ENCODE peak calls at places on chromosome 13, in five cellular contexts. P, B, Y, D and J are unnamed samples.

GRCh38 chr13:50531917-50532899 is 311.3 kb downstream of the DLEU7 start:
- DNase-seq in P (no peak), B (no peak), Y (no peak), D (no peak), J (no peak)

GRCh38 chr13:101945435-101945834 is 456.4 kb downstream of the FGF14 start:
- DNase-seq in P (no peak), B (no peak), Y (no peak), D (no peak), J (no peak)

GRCh38 chr13:29369060-29369743 is 226.3 kb downstream of the SLC7A1 start:
- DNase-seq in P (no peak), B (no peak), Y (no peak), D (no peak), J (no peak)

GRCh38 chr13:50593228-50593627 is 250.3 kb downstream of the DLEU7 start:
- DNase-seq in P (no peak), B (no peak), Y (no peak), D (no peak), J (no peak)

GRCh38 chr13:40812102-40812501 is 22.7 kb downstream of the SLC25A15 start:
- DNase-seq in P (no peak), B (no peak), Y (no peak), D (no peak), J (no peak)

GRCh38 chr13:106573855-106574254 is 5.9 kb upstream of the ARGLU1 start:
- DNase-seq in P (peak; percentile 58), B (peak; percentile 59), Y (peak; percentile 56), D (no peak), J (no peak)

GRCh38 chr13:97880298-97880675 is 73.2 kb upstream of the IPO5 start:
- DNase-seq in P (no peak), B (no peak), Y (no peak), D (no peak), J (no peak)

GRCh38 chr13:77930430-77930829 is 11.8 kb upstream of the EDNRB start:
- DNase-seq in P (no peak), B (no peak), Y (no peak), D (no peak), J (no peak)

GRCh38 chr13:42615691-42616090 is 41.7 kb downstream of the TNFSF11 start:
- DNase-seq in P (no peak), B (no peak), Y (no peak), D (no peak), J (no peak)

GRCh38 chr13:40334616-40335015 is 331.8 kb downstream of the FOXO1 start:
- DNase-seq in P (no peak), B (no peak), Y (no peak), D (no peak), J (no peak)

GRCh38 chr13:46622918-46623256 is 69.9 kb downstream of the LRCH1 start:
- DNase-seq in P (peak; percentile 67), B (no peak), Y (no peak), D (peak; percentile 60), J (no peak)

GRCh38 chr13:57946361-57946760 is 314.8 kb downstream of the PCDH17 start:
- DNase-seq in P (no peak), B (no peak), Y (no peak), D (no peak), J (no peak)

GRCh38 chr13:34179481-34179880 is 361.5 kb downstream of the RFC3 start:
- DNase-seq in P (no peak), B (no peak), Y (no peak), D (no peak), J (no peak)

GRCh38 chr13:22561581-22561980 is 619.2 kb upstream of the SGCG start:
- DNase-seq in P (no peak), B (no peak), Y (no peak), D (no peak), J (no peak)

GRCh38 chr13:78382946-78383542 is 220.3 kb downstream of the POU4F1 start:
- DNase-seq in P (no peak), B (no peak), Y (no peak), D (no peak), J (no peak)

GRCh38 chr13:89748716-89749115 is 1598.8 kb upstream of the MIR17HG start:
- DNase-seq in P (no peak), B (no peak), Y (no peak), D (no peak), J (no peak)

DNA sequence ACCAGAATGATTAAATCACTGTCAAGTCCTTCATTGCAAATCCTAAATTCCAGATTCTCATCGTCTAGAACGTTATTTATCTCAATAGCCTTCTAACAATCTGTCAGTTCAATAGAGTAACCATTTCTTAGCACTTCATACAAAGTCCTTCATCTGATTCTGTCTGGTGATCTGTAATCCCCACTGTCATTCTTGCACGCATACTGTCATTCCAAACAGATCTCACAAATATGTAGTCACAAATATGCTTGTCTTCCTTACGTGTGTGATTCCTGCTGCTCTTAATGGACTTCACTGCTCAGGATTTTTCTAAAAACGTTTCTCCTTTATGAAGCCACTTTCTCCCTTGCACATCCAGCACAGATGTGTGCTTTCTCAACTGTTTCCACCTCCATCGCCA is 1197.4 kb downstream of the EFNB2 start:
- DNase-seq in P (no peak), B (no peak), Y (no peak), D (no peak), J (no peak)
- H3K9me3 ChIP-seq in P (no peaks in the 10 kb centered on the region), B (no peaks in the 10 kb centered on the region), Y (no peaks in the 10 kb centered on the region), D (no peaks in the 10 kb centered on the region), J (no peaks in the 10 kb centered on the region)

DNA sequence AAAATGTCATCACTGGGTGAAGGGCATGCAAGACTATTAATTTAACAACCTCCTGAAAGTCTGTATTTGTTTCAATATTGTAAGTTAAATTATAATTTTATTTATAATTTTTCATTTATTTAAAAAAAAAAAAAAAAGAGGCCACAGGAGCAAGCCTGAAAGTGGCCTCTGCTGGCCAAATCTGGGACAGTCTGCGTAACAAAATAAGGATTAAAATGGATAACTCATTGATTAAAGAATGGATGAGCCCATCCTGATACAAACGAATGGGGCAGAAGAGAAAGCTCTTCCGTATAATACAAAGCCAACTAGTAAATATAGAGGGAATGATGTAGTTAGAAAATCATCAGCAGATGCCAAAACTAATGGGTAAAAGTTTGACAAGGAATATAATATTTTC is 36.2 kb downstream of the SUCLA2 start:
- DNase-seq in P (no peak), B (no peak), Y (no peak), D (no peak), J (no peak)
- TF ChIP-seq CTCF in P (no peak), B (no peak), Y (no peak), D (peak; percentile 14), J (no peak)

DNA sequence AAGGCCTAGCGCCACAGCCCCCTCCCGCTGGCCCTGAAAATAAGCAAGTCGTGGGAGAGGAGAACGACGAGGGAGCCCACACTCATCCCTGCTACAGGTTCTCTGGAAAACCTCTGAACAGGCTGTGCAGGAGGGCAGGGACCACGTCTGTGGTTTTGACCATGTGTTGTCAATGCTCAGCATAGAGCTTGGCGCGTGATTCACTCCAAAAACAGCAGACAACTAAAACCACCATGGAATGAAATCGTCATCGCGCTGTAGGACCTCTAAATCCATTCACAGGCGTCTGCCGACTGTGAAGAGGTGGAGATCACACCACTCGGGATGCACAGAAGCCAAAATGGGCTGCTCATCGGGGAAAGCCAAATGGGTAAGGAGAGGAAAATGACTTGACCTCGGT is 121.3 kb downstream of the COL4A1 start:
- DNase-seq in P (no peak), B (no peak), Y (no peak), D (no peak), J (no peak)
- H3K9me3 ChIP-seq in P (no peaks in the 10 kb centered on the region), B (no peaks in the 10 kb centered on the region), Y (no peaks in the 10 kb centered on the region), D (no peaks in the 10 kb centered on the region), J (no peaks in the 10 kb centered on the region)

GRCh38 chr13:79901336-79901735 is 420.4 kb downstream of the NDFIP2 start:
- DNase-seq in P (no peak), B (no peak), Y (no peak), D (no peak), J (no peak)
- TF ChIP-seq CTCF in P (no peak), B (no peak), Y (no peak), D (no peak), J (no peak)

DNA sequence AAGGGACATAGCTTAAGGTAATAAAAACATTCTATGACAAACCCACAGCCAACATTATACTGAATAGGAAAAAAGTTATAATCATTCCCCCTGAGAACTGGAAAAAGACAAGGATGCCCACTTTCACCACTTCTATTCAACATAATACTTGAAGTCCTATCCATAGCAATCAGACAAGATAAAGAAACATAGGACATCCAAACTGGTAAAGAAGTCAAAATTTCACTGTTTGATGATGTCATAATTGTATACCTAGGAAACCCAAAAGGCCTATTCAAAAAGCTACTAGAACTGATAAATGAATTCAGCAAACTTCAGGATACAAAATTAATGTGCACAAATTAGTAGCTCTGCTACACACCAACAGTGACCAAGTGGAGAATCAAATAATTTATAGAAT is 1590.0 kb upstream of the PCDH20 start:
- DNase-seq in P (no peak), B (no peak), Y (no peak), D (no peak), J (no peak)
- H3K9me3 ChIP-seq in P (no peaks in the 10 kb centered on the region), B (no peaks in the 10 kb centered on the region), Y (no peaks in the 10 kb centered on the region), D (peaks cover 7% of the 10 kb centered on the region), J (no peaks in the 10 kb centered on the region)

DNA sequence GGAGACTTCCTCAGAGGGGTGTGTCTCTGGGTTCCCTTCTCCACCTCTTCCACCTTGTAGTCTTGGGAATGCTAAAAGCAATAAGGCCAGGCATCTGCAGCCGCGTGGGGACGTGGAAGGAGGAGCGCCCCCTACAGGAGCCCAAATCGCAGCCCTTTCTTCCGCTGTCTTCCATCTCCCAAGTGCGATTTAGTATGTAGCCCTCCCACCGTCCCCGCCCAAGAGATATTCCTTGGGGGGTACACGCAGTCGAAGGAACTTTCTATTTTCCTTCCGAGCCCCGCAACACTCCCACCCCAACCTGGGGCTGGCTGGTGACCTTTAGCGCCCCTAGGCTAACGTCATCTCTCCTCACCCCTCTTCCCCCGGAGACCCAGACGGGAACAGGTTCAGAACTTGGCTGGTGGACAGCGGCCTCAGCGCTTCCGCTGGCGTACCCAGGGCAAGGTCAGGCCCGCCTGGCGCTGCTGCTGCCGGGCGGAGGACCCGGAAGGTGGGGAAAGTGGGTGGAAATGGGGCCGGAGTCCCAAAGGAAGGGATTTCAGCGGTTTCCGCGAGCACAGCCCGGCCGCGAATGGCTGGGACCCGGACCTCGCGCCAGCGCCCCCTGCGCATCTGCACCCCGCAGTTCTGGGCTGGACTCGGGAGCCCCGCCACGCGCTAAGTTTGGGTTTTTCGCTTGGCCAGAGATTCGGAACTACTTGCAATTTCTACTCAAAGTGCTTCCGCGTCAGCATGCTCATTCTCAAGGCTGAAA is 2.1 kb upstream of the PCDH8 start:
- DNase-seq in P (peak; percentile 69), B (peak; percentile 58), Y (peak; percentile 61), D (no peak), J (peak; percentile 52)
- TF ChIP-seq CTCF in P (no peak), B (no peak), Y (no peak), D (no peak), J (no peak)

GRCh38 chr13:19059016-19059780 is 122.4 kb downstream of the TUBA3C start:
- DNase-seq in P (no peak), B (no peak), Y (no peak), D (no peak), J (no peak)
- H3K9me3 ChIP-seq in P (no peaks in the 10 kb centered on the region), B (no peaks in the 10 kb centered on the region), Y (no peaks in the 10 kb centered on the region), D (peaks cover 91% of the 10 kb centered on the region), J (no peaks in the 10 kb centered on the region)